ENCODE peak calls at places on chromosomes 4 and X, in four cellular contexts. T, K, P and G are unnamed samples.

GRCh38 chrX:18984381-18985185 is 669 bp upstream of the PHKA2 start:
- DNase-seq in T (peak; percentile 49), K (peak; percentile 88), P (peak; percentile 95), G (peak; percentile 83)

GRCh38 chr4:73883306-73883705 is 14.1 kb downstream of the CXCL1 start:
- DNase-seq in T (no peak), K (no peak), P (no peak), G (no peak)

GRCh38 chrX:39857780-39858179 is 240.0 kb downstream of the BCOR start:
- DNase-seq in T (no peak), K (no peak), P (no peak), G (no peak)

GRCh38 chr4:150106886-150107285 is 28.6 kb downstream of the DCLK2 start:
- DNase-seq in T (no peak), K (no peak), P (no peak), G (no peak)

GRCh38 chrX:38664285-38664684 is 102.9 kb downstream of the TSPAN7 start:
- DNase-seq in T (no peak), K (peak; percentile 64), P (no peak), G (no peak)

GRCh38 chrX:154458954-154459829 is 1.1 kb downstream of the PLXNA3 start:
- DNase-seq in T (no peak), K (no peak), P (no peak), G (no peak)

GRCh38 chr4:161359491-161359890 is 804.3 kb downstream of the FSTL5 start:
- DNase-seq in T (no peak), K (no peak), P (no peak), G (no peak)

GRCh38 chrX:111164728-111165127 is 68.7 kb downstream of the PAK3 start:
- DNase-seq in T (no peak), K (peak; percentile 1), P (no peak), G (no peak)

GRCh38 chrX:46251755-46252154 is 293.5 kb downstream of the ZNF674 start:
- DNase-seq in T (no peak), K (no peak), P (no peak), G (no peak)

GRCh38 chr4:78058591-78059523 is 1.7 kb downstream of the FRAS1 start:
- DNase-seq in T (no peak), K (no peak), P (peak; percentile 74), G (no peak)

GRCh38 chr4:121692261-121692660 is 4.5 kb downstream of the ANXA5 start:
- DNase-seq in T (no peak), K (no peak), P (no peak), G (no peak)

GRCh38 chr4:173270312-173271027 is 63.7 kb downstream of the HMGB2 start:
- DNase-seq in T (no peak), K (no peak), P (no peak), G (no peak)

GRCh38 chr4:11814758-11815157 is 386.1 kb upstream of the HS3ST1 start:
- DNase-seq in T (no peak), K (no peak), P (no peak), G (no peak)

GRCh38 chrX:100512471-100512870 is 72.3 kb upstream of the TNMD start:
- DNase-seq in T (no peak), K (peak; percentile 2), P (no peak), G (no peak)

GRCh38 chr4:168844261-168845039 is 165.6 kb downstream of the CBR4 start:
- DNase-seq in T (no peak), K (no peak), P (no peak), G (no peak)

GRCh38 chr4:53315300-53315699 is 50.6 kb downstream of the SCFD2 start:
- DNase-seq in T (no peak), K (no peak), P (no peak), G (no peak)

DNA sequence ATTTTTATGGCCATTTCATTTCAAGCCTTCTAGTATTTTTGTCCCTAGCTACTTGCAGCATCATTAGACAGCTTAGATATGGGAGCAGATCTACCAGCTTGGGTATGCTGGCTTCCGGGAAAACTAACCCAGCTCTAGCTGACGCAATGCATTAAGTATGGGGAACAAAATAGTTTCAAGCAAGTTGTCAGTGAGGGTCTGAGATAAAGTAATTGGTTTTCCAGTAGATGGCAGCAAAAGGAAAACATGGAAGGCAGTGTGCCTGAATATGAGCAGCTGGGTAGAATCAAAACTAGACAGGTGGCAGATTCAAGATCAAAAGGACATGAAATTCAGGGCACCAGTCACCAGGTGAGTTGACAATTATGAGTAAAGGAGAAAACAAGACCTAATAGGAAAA is 340.9 kb upstream of the CTSO start:
- DNase-seq in T (no peak), K (no peak), P (no peak), G (no peak)
- TF ChIP-seq CTCF in T (no peak), K (no peak), P (no peak), G (no peak)

GRCh38 chrX:149469406-149469805 is 35.7 kb downstream of the IDS start:
- DNase-seq in T (no peak), K (no peak), P (no peak), G (no peak)

GRCh38 chrX:149473092-149473491 is 32.0 kb downstream of the IDS start:
- DNase-seq in T (no peak), K (no peak), P (no peak), G (no peak)

GRCh38 chrX:149473966-149474365 is 31.1 kb downstream of the IDS start:
- DNase-seq in T (no peak), K (no peak), P (no peak), G (no peak)

GRCh38 chrX:149470960-149471359 is 34.1 kb downstream of the IDS start:
- DNase-seq in T (peak; percentile 46), K (peak; percentile 82), P (peak; percentile 90), G (peak; percentile 49)

GRCh38 chrX:149472620-149473019 is 32.5 kb downstream of the IDS start:
- DNase-seq in T (no peak), K (no peak), P (no peak), G (no peak)
- H3K9me3 ChIP-seq in T (no peaks in the 10 kb centered on the region), K (no peaks in the 10 kb centered on the region), P (no peaks in the 10 kb centered on the region), G (no peaks in the 10 kb centered on the region)

GRCh38 chrX:103839404-103839803 is 7.3 kb upstream of the RAB9B start:
- DNase-seq in T (no peak), K (no peak), P (no peak), G (no peak)
- H3K27me3 ChIP-seq in T (no peaks in the 10 kb centered on the region), K (no peaks in the 10 kb centered on the region), P (peaks cover 16% of the 10 kb centered on the region), G (no peaks in the 10 kb centered on the region)

DNA sequence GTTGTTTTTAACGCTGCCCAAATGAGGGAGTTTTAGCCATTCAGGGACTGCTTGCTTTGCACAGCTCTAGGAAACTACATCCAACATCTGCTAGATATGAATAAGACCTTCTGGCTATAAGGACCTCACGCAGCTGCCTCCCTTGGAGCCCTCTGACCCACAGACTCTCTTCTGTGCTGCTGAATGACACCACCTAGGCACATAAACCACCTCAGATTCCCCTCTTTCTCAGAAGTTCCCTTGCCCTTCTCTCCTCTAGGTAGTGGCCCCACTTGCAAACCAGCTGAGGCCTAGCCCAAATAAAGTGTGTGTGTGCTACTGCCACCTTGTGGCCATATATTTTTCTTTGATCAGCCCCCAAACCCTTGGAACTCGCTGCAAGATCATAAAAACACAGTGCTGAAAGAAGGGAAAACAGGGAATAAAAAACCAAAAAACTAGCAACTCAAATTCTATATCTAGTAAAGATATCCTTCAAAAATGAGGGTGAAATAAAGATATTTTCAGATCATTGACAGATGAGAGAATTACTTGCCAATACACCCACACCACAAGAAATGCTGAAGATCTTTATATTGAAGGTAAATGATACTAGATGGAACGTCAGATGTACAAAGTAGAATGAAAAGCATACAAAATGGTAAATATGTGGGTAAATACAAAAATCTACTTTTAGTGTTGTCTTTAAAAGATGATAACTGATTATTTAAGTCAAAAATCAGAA is 265.9 kb downstream of the ADAMTS3 start:
- DNase-seq in T (no peak), K (peak; percentile 66), P (no peak), G (peak; percentile 2)
- TF ChIP-seq CTCF in T (peak; percentile 57), K (peak; percentile 61), P (peak; percentile 12), G (peak; percentile 72)

GRCh38 chr4:67659065-67659464 is 41.9 kb downstream of the UBA6 start:
- DNase-seq in T (no peak), K (no peak), P (no peak), G (no peak)
- H3K9me3 ChIP-seq in T (no peaks in the 10 kb centered on the region), K (peaks cover 12% of the 10 kb centered on the region), P (peaks cover 15% of the 10 kb centered on the region), G (peaks cover 14% of the 10 kb centered on the region)

GRCh38 chrX:122269243-122269781 is 914.8 kb upstream of the GRIA3 start:
- DNase-seq in T (no peak), K (no peak), P (no peak), G (no peak)
- H3K27me3 ChIP-seq in T (no peaks in the 10 kb centered on the region), K (no peaks in the 10 kb centered on the region), P (no peaks in the 10 kb centered on the region), G (no peaks in the 10 kb centered on the region)

GRCh38 chr4:80619070-80619674 is 283.6 kb downstream of the CFAP299 start:
- DNase-seq in T (no peak), K (peak; percentile 10), P (no peak), G (no peak)
- TF ChIP-seq CTCF in T (no peak), K (peak; percentile 10), P (no peak), G (no peak)

GRCh38 chrX:55201930-55202579 is 18.1 kb upstream of the PAGE5 start:
- DNase-seq in T (no peak), K (no peak), P (no peak), G (no peak)
- H3K9me3 ChIP-seq in T (no peaks in the 10 kb centered on the region), K (no peaks in the 10 kb centered on the region), P (no peaks in the 10 kb centered on the region), G (no peaks in the 10 kb centered on the region)

DNA sequence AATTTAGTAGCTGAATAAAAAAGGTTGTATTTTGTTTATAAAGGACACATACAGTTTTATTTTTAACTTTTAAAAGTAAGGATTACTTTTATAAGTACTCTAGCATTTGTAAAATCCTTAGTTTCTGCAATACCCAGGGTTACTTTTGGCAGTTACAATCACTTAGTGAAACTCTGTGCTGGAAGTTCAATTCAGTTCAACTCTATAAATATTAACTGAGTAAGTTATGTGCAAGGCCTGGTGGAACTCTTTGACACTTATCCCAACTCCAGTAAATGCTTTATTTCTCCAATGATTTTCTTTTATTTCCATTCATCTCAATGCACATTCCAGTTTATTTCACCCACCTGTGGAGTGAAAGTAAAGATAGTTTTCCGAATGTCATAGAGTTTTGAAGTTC is 63.3 kb upstream of the HDAC8 start:
- DNase-seq in T (no peak), K (no peak), P (no peak), G (no peak)
- H3K27me3 ChIP-seq in T (no peaks in the 10 kb centered on the region), K (no peaks in the 10 kb centered on the region), P (no peaks in the 10 kb centered on the region), G (no peaks in the 10 kb centered on the region)

GRCh38 chrX:105219454-105220401 is 766 bp downstream of the TEX13A start:
- DNase-seq in T (no peak), K (no peak), P (peak; percentile 68), G (no peak)
- TF ChIP-seq CTCF in T (no peak), K (no peak), P (no peak), G (no peak)